ENCODE peak calls at places on chromosomes 12 and 14, in eight cellular contexts. One of them, this sample, is unnamed.

GRCh38 chr12:62692884-62693283 is 226.3 kb downstream of the MON2 start:
- DNase-seq in right lobe of liver: no peak
- DNase-seq in right cardiac atrium: no peak
- DNase-seq in lower lobe of right lung: no peak
- DNase-seq in thoracic aorta: no peak
- DNase-seq in left ventricle myocardium inferior: no peak
- DNase-seq in cardiac muscle cell: peak; percentile 86
- DNase-seq in transverse colon: no peak
- DNase-seq in this sample: no peak

GRCh38 chr12:31362759-31363415 is 36.9 kb upstream of the SINHCAF start:
- DNase-seq in right lobe of liver: no peak
- DNase-seq in right cardiac atrium: peak; percentile 47
- DNase-seq in lower lobe of right lung: peak; percentile 54
- DNase-seq in thoracic aorta: no peak
- DNase-seq in left ventricle myocardium inferior: no peak
- DNase-seq in cardiac muscle cell: no peak
- DNase-seq in transverse colon: peak; percentile 65
- DNase-seq in this sample: peak; percentile 49

GRCh38 chr12:58564721-58565120 is 355.6 kb downstream of the LRIG3 start:
- DNase-seq in right lobe of liver: no peak
- DNase-seq in right cardiac atrium: no peak
- DNase-seq in lower lobe of right lung: no peak
- DNase-seq in thoracic aorta: no peak
- DNase-seq in left ventricle myocardium inferior: no peak
- DNase-seq in cardiac muscle cell: peak; percentile 11
- DNase-seq in transverse colon: no peak
- DNase-seq in this sample: no peak

GRCh38 chr12:15664491-15664890 is 124.7 kb downstream of the EPS8 start:
- DNase-seq in right lobe of liver: no peak
- DNase-seq in right cardiac atrium: no peak
- DNase-seq in lower lobe of right lung: no peak
- DNase-seq in thoracic aorta: no peak
- DNase-seq in left ventricle myocardium inferior: no peak
- DNase-seq in cardiac muscle cell: peak; percentile 53
- DNase-seq in transverse colon: no peak
- DNase-seq in this sample: no peak

GRCh38 chr14:55051426-55052258 is at the start of gene MAPK1IP1L:
- DNase-seq in right lobe of liver: peak; percentile 93
- DNase-seq in right cardiac atrium: peak; percentile 96
- DNase-seq in lower lobe of right lung: peak; percentile 94
- DNase-seq in thoracic aorta: peak; percentile 46
- DNase-seq in left ventricle myocardium inferior: peak; percentile 89
- DNase-seq in cardiac muscle cell: peak; percentile 96
- DNase-seq in transverse colon: peak; percentile 93
- DNase-seq in this sample: peak; percentile 96

GRCh38 chr12:54421175-54421872 is 2.3 kb upstream of the ITGA5 start:
- DNase-seq in right lobe of liver: no peak
- DNase-seq in right cardiac atrium: peak; percentile 89
- DNase-seq in lower lobe of right lung: no peak
- DNase-seq in thoracic aorta: peak; percentile 80
- DNase-seq in left ventricle myocardium inferior: peak; percentile 71
- DNase-seq in cardiac muscle cell: peak; percentile 47
- DNase-seq in transverse colon: peak; percentile 62
- DNase-seq in this sample: no peak

GRCh38 chr12:50275545-50275944 is 7.8 kb downstream of the LIMA1 start:
- DNase-seq in right lobe of liver: no peak
- DNase-seq in right cardiac atrium: peak; percentile 81
- DNase-seq in lower lobe of right lung: no peak
- DNase-seq in thoracic aorta: no peak
- DNase-seq in left ventricle myocardium inferior: peak; percentile 38
- DNase-seq in cardiac muscle cell: peak; percentile 26
- DNase-seq in transverse colon: peak; percentile 86
- DNase-seq in this sample: no peak

GRCh38 chr12:117441751-117442150 is 80.3 kb upstream of the NOS1 start:
- DNase-seq in right lobe of liver: peak; percentile 67
- DNase-seq in right cardiac atrium: peak; percentile 73
- DNase-seq in lower lobe of right lung: no peak
- DNase-seq in thoracic aorta: no peak
- DNase-seq in left ventricle myocardium inferior: peak; percentile 70
- DNase-seq in cardiac muscle cell: peak; percentile 0
- DNase-seq in transverse colon: no peak
- DNase-seq in this sample: no peak

GRCh38 chr12:49253033-49253623 is 11.8 kb upstream of the TUBA1C start:
- DNase-seq in right lobe of liver: no peak
- DNase-seq in right cardiac atrium: no peak
- DNase-seq in lower lobe of right lung: no peak
- DNase-seq in thoracic aorta: no peak
- DNase-seq in left ventricle myocardium inferior: no peak
- DNase-seq in cardiac muscle cell: no peak
- DNase-seq in transverse colon: no peak
- DNase-seq in this sample: no peak

GRCh38 chr14:37185670-37186069 is 12.1 kb upstream of the MIPOL1 start:
- DNase-seq in right lobe of liver: no peak
- DNase-seq in right cardiac atrium: no peak
- DNase-seq in lower lobe of right lung: no peak
- DNase-seq in thoracic aorta: no peak
- DNase-seq in left ventricle myocardium inferior: no peak
- DNase-seq in cardiac muscle cell: no peak
- DNase-seq in transverse colon: no peak
- DNase-seq in this sample: no peak

GRCh38 chr12:108234155-108234554 is 105.0 kb downstream of the CMKLR1 start:
- DNase-seq in right lobe of liver: no peak
- DNase-seq in right cardiac atrium: peak; percentile 60
- DNase-seq in lower lobe of right lung: no peak
- DNase-seq in thoracic aorta: peak; percentile 8
- DNase-seq in left ventricle myocardium inferior: no peak
- DNase-seq in cardiac muscle cell: peak; percentile 21
- DNase-seq in transverse colon: no peak
- DNase-seq in this sample: no peak

GRCh38 chr12:10365716-10366433 is 24.0 kb downstream of the KLRK1 start:
- DNase-seq in right lobe of liver: no peak
- DNase-seq in right cardiac atrium: no peak
- DNase-seq in lower lobe of right lung: no peak
- DNase-seq in thoracic aorta: no peak
- DNase-seq in left ventricle myocardium inferior: no peak
- DNase-seq in cardiac muscle cell: peak; percentile 31
- DNase-seq in transverse colon: no peak
- DNase-seq in this sample: no peak

GRCh38 chr12:127690161-127690560 is 576.8 kb upstream of the TMEM132C start:
- DNase-seq in right lobe of liver: no peak
- DNase-seq in right cardiac atrium: no peak
- DNase-seq in lower lobe of right lung: no peak
- DNase-seq in thoracic aorta: no peak
- DNase-seq in left ventricle myocardium inferior: no peak
- DNase-seq in cardiac muscle cell: no peak
- DNase-seq in transverse colon: no peak
- DNase-seq in this sample: no peak

GRCh38 chr12:10661338-10661737 is 12.5 kb downstream of the STYK1 start:
- DNase-seq in right lobe of liver: no peak
- DNase-seq in right cardiac atrium: no peak
- DNase-seq in lower lobe of right lung: no peak
- DNase-seq in thoracic aorta: no peak
- DNase-seq in left ventricle myocardium inferior: no peak
- DNase-seq in cardiac muscle cell: peak; percentile 13
- DNase-seq in transverse colon: peak; percentile 45
- DNase-seq in this sample: no peak

GRCh38 chr12:40711121-40711520 is 18.9 kb downstream of the CNTN1 start:
- DNase-seq in right lobe of liver: no peak
- DNase-seq in right cardiac atrium: no peak
- DNase-seq in lower lobe of right lung: no peak
- DNase-seq in thoracic aorta: no peak
- DNase-seq in left ventricle myocardium inferior: no peak
- DNase-seq in cardiac muscle cell: no peak
- DNase-seq in transverse colon: no peak
- DNase-seq in this sample: no peak

GRCh38 chr14:101131451-101131916 is 228.0 kb upstream of the RTL1 start:
- DNase-seq in right lobe of liver: no peak
- DNase-seq in right cardiac atrium: no peak
- DNase-seq in lower lobe of right lung: no peak
- DNase-seq in thoracic aorta: no peak
- DNase-seq in left ventricle myocardium inferior: no peak
- DNase-seq in cardiac muscle cell: no peak
- DNase-seq in transverse colon: no peak
- DNase-seq in this sample: no peak

GRCh38 chr14:103259801-103260628 is 74.0 kb upstream of the EIF5 start:
- DNase-seq in right lobe of liver: peak; percentile 45
- DNase-seq in right cardiac atrium: peak; percentile 65
- DNase-seq in lower lobe of right lung: no peak
- DNase-seq in thoracic aorta: no peak
- DNase-seq in left ventricle myocardium inferior: no peak
- DNase-seq in cardiac muscle cell: no peak
- DNase-seq in transverse colon: peak; percentile 43
- DNase-seq in this sample: no peak

GRCh38 chr12:5258966-5259365 is 172.9 kb upstream of the NTF3 start:
- DNase-seq in right lobe of liver: no peak
- DNase-seq in right cardiac atrium: no peak
- DNase-seq in lower lobe of right lung: no peak
- DNase-seq in thoracic aorta: no peak
- DNase-seq in left ventricle myocardium inferior: no peak
- DNase-seq in cardiac muscle cell: no peak
- DNase-seq in transverse colon: no peak
- DNase-seq in this sample: no peak

DNA sequence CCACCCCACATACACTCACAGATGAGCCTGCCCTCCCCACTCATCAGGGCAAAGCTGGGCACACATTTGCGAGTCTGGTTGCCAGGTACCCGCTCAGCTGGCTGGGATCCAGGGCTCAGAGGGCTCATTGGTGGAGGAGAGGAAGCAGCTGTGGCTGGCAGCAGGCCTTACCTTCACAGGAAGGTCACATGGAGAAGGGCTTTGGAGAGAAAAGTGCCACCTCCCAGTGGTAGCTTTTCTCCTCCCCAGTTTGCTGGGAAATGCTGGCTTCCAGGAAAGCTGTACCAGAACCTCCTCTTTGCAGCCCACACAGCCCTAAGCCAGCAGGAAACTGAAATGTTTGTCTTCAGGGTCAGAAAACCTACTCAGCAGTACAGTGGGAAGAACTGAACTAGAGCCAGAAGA is 55.6 kb downstream of the LGMN start:
- DNase-seq in right lobe of liver: peak; percentile 93
- DNase-seq in right cardiac atrium: peak; percentile 91
- DNase-seq in lower lobe of right lung: peak; percentile 79
- DNase-seq in thoracic aorta: no peak
- DNase-seq in left ventricle myocardium inferior: peak; percentile 89
- DNase-seq in cardiac muscle cell: peak; percentile 66
- DNase-seq in transverse colon: peak; percentile 67
- DNase-seq in this sample: no peak
- H3K4me1 ChIP-seq in right lobe of liver: peaks cover 17% of the 10 kb centered on the region
- H3K4me1 ChIP-seq in right cardiac atrium: peaks cover 9% of the 10 kb centered on the region
- H3K4me1 ChIP-seq in lower lobe of right lung: peaks cover 18% of the 10 kb centered on the region
- H3K4me1 ChIP-seq in thoracic aorta: peaks cover 20% of the 10 kb centered on the region
- H3K4me1 ChIP-seq in left ventricle myocardium inferior: peaks cover 28% of the 10 kb centered on the region
- H3K4me1 ChIP-seq in cardiac muscle cell: no peaks in the 10 kb centered on the region
- H3K4me1 ChIP-seq in transverse colon: peaks cover 26% of the 10 kb centered on the region
- H3K4me1 ChIP-seq in this sample: no peaks in the 10 kb centered on the region

GRCh38 chr14:74574706-74575105 is 37.3 kb downstream of the LTBP2 start:
- DNase-seq in right lobe of liver: no peak
- DNase-seq in right cardiac atrium: peak; percentile 55
- DNase-seq in lower lobe of right lung: no peak
- DNase-seq in thoracic aorta: no peak
- DNase-seq in left ventricle myocardium inferior: no peak
- DNase-seq in cardiac muscle cell: no peak
- DNase-seq in transverse colon: no peak
- DNase-seq in this sample: no peak
- H3K4me1 ChIP-seq in right lobe of liver: no peaks in the 10 kb centered on the region
- H3K4me1 ChIP-seq in right cardiac atrium: peaks cover 7% of the 10 kb centered on the region
- H3K4me1 ChIP-seq in lower lobe of right lung: peaks cover 62% of the 10 kb centered on the region
- H3K4me1 ChIP-seq in thoracic aorta: peaks cover 100% of the 10 kb centered on the region
- H3K4me1 ChIP-seq in left ventricle myocardium inferior: peaks cover 41% of the 10 kb centered on the region
- H3K4me1 ChIP-seq in cardiac muscle cell: peaks cover 14% of the 10 kb centered on the region
- H3K4me1 ChIP-seq in transverse colon: peaks cover 7% of the 10 kb centered on the region
- H3K4me1 ChIP-seq in this sample: peaks cover 30% of the 10 kb centered on the region

GRCh38 chr12:52278530-52278929 is 4.1 kb downstream of the KRT86 start:
- DNase-seq in right lobe of liver: no peak
- DNase-seq in right cardiac atrium: no peak
- DNase-seq in lower lobe of right lung: no peak
- DNase-seq in thoracic aorta: no peak
- DNase-seq in left ventricle myocardium inferior: no peak
- DNase-seq in cardiac muscle cell: no peak
- DNase-seq in transverse colon: no peak
- DNase-seq in this sample: no peak

GRCh38 chr12:52280796-52281560 is 6.5 kb downstream of the KRT86 start:
- DNase-seq in right lobe of liver: no peak
- DNase-seq in right cardiac atrium: peak; percentile 70
- DNase-seq in lower lobe of right lung: peak; percentile 77
- DNase-seq in thoracic aorta: no peak
- DNase-seq in left ventricle myocardium inferior: peak; percentile 40
- DNase-seq in cardiac muscle cell: peak; percentile 99
- DNase-seq in transverse colon: peak; percentile 39
- DNase-seq in this sample: peak; percentile 54

GRCh38 chr12:52280319-52280795 is 5.9 kb downstream of the KRT86 start:
- DNase-seq in right lobe of liver: peak; percentile 45
- DNase-seq in right cardiac atrium: peak; percentile 73
- DNase-seq in lower lobe of right lung: peak; percentile 89
- DNase-seq in thoracic aorta: peak; percentile 17
- DNase-seq in left ventricle myocardium inferior: no peak
- DNase-seq in cardiac muscle cell: peak; percentile 97
- DNase-seq in transverse colon: peak; percentile 58
- DNase-seq in this sample: peak; percentile 64

GRCh38 chr12:52278931-52279682 is 4.7 kb downstream of the KRT86 start:
- DNase-seq in right lobe of liver: peak; percentile 79
- DNase-seq in right cardiac atrium: peak; percentile 91
- DNase-seq in lower lobe of right lung: peak; percentile 88
- DNase-seq in thoracic aorta: no peak
- DNase-seq in left ventricle myocardium inferior: peak; percentile 71
- DNase-seq in cardiac muscle cell: peak; percentile 86
- DNase-seq in transverse colon: peak; percentile 81
- DNase-seq in this sample: peak; percentile 84

DNA sequence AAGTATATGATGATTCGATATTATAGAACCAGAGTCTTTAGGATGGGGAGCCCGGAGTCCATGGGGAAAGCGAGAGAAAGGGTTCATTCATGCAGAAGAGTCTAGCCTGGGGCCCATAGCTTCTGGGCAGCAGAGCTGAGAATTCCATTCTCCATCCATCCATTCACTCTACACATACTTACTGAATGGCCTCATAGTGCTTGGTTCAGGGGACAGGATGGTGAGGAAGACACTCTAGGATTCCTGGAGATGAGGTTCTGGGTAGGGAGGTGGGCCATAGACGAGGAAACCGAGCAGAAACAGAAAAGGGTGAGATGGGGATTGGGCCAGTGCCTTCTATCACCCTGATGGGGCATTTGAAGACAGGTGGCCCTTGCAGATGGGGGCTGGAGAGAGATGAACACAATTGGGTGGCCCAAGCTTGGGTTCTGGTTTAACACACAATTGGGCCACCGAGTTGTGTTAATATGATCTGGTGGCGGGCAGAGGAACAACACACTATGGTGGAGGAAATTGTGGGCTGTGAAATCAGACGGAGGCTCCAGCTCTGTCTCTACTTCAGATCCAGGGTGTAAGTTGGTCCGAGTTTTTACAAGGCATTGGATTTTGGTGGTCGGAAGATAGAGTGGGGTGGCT is 5.4 kb downstream of the KRT86 start:
- DNase-seq in right lobe of liver: no peak
- DNase-seq in right cardiac atrium: no peak
- DNase-seq in lower lobe of right lung: no peak
- DNase-seq in thoracic aorta: no peak
- DNase-seq in left ventricle myocardium inferior: no peak
- DNase-seq in cardiac muscle cell: peak; percentile 9
- DNase-seq in transverse colon: no peak
- DNase-seq in this sample: no peak
- H3K4me1 ChIP-seq in right lobe of liver: no peaks in the 10 kb centered on the region
- H3K4me1 ChIP-seq in right cardiac atrium: no peaks in the 10 kb centered on the region
- H3K4me1 ChIP-seq in lower lobe of right lung: peaks cover 30% of the 10 kb centered on the region
- H3K4me1 ChIP-seq in thoracic aorta: peaks cover 33% of the 10 kb centered on the region
- H3K4me1 ChIP-seq in left ventricle myocardium inferior: peaks cover 30% of the 10 kb centered on the region
- H3K4me1 ChIP-seq in cardiac muscle cell: no peaks in the 10 kb centered on the region
- H3K4me1 ChIP-seq in transverse colon: peaks cover 12% of the 10 kb centered on the region
- H3K4me1 ChIP-seq in this sample: peaks cover 29% of the 10 kb centered on the region

GRCh38 chr12:94208433-94208921 is 60.1 kb downstream of the PLXNC1 start:
- DNase-seq in right lobe of liver: no peak
- DNase-seq in right cardiac atrium: no peak
- DNase-seq in lower lobe of right lung: no peak
- DNase-seq in thoracic aorta: no peak
- DNase-seq in left ventricle myocardium inferior: no peak
- DNase-seq in cardiac muscle cell: no peak
- DNase-seq in transverse colon: no peak
- DNase-seq in this sample: no peak
- H3K4me1 ChIP-seq in right lobe of liver: no peaks in the 10 kb centered on the region
- H3K4me1 ChIP-seq in right cardiac atrium: peaks cover 10% of the 10 kb centered on the region
- H3K4me1 ChIP-seq in lower lobe of right lung: peaks cover 33% of the 10 kb centered on the region
- H3K4me1 ChIP-seq in thoracic aorta: peaks cover 36% of the 10 kb centered on the region
- H3K4me1 ChIP-seq in left ventricle myocardium inferior: peaks cover 14% of the 10 kb centered on the region
- H3K4me1 ChIP-seq in cardiac muscle cell: peaks cover 21% of the 10 kb centered on the region
- H3K4me1 ChIP-seq in transverse colon: no peaks in the 10 kb centered on the region
- H3K4me1 ChIP-seq in this sample: peaks cover 5% of the 10 kb centered on the region

This sample was measured in hepatocyte.